ENCODE peak calls at places on chromosome 1, in seven cellular contexts. One of them, this sample, is unnamed.
A peak's percentile ranks its signal among the peaks of the same experiment; 100 is the strongest.

GRCh38 chr1:18890704-18891103 is 11.7 kb downstream of the ALDH4A1 start:
- DNase-seq in aorta: peak; percentile 76
- DNase-seq in kidney epithelial cell: no peak
- DNase-seq in dorsolateral prefrontal cortex: no peak
- DNase-seq in heart right ventricle: no peak
- DNase-seq in transverse colon: no peak
- DNase-seq in tibial artery: peak; percentile 45
- DNase-seq in this sample: no peak

GRCh38 chr1:53431725-53432306 is 27.4 kb upstream of the DMRTB1 start:
- DNase-seq in aorta: no peak
- DNase-seq in kidney epithelial cell: no peak
- DNase-seq in dorsolateral prefrontal cortex: no peak
- DNase-seq in heart right ventricle: no peak
- DNase-seq in transverse colon: no peak
- DNase-seq in tibial artery: no peak
- DNase-seq in this sample: no peak

GRCh38 chr1:54014009-54014629 is 3.9 kb downstream of the LDLRAD1 start:
- DNase-seq in aorta: no peak
- DNase-seq in kidney epithelial cell: no peak
- DNase-seq in dorsolateral prefrontal cortex: no peak
- DNase-seq in heart right ventricle: no peak
- DNase-seq in transverse colon: no peak
- DNase-seq in tibial artery: no peak
- DNase-seq in this sample: no peak

GRCh38 chr1:231499148-231499763 is 29.2 kb upstream of the TSNAX start:
- DNase-seq in aorta: no peak
- DNase-seq in kidney epithelial cell: no peak
- DNase-seq in dorsolateral prefrontal cortex: no peak
- DNase-seq in heart right ventricle: no peak
- DNase-seq in transverse colon: no peak
- DNase-seq in tibial artery: no peak
- DNase-seq in this sample: no peak

GRCh38 chr1:228872080-228872479 is 136.8 kb downstream of the RHOU start:
- DNase-seq in aorta: no peak
- DNase-seq in kidney epithelial cell: no peak
- DNase-seq in dorsolateral prefrontal cortex: no peak
- DNase-seq in heart right ventricle: no peak
- DNase-seq in transverse colon: no peak
- DNase-seq in tibial artery: no peak
- DNase-seq in this sample: peak; percentile 4

GRCh38 chr1:200888349-200888838 is 6.3 kb upstream of the INAVA start:
- DNase-seq in aorta: peak; percentile 47
- DNase-seq in kidney epithelial cell: no peak
- DNase-seq in dorsolateral prefrontal cortex: no peak
- DNase-seq in heart right ventricle: no peak
- DNase-seq in transverse colon: peak; percentile 69
- DNase-seq in tibial artery: no peak
- DNase-seq in this sample: no peak

GRCh38 chr1:198253668-198254067 is 96.9 kb downstream of the NEK7 start:
- DNase-seq in aorta: peak; percentile 35
- DNase-seq in kidney epithelial cell: no peak
- DNase-seq in dorsolateral prefrontal cortex: no peak
- DNase-seq in heart right ventricle: no peak
- DNase-seq in transverse colon: no peak
- DNase-seq in tibial artery: no peak
- DNase-seq in this sample: no peak

GRCh38 chr1:107299521-107299920 is 158.7 kb downstream of the NTNG1 start:
- DNase-seq in aorta: no peak
- DNase-seq in kidney epithelial cell: no peak
- DNase-seq in dorsolateral prefrontal cortex: no peak
- DNase-seq in heart right ventricle: no peak
- DNase-seq in transverse colon: no peak
- DNase-seq in tibial artery: no peak
- DNase-seq in this sample: no peak

GRCh38 chr1:230308039-230308438 is 118.1 kb downstream of the PGBD5 start:
- DNase-seq in aorta: peak; percentile 73
- DNase-seq in kidney epithelial cell: peak; percentile 87
- DNase-seq in dorsolateral prefrontal cortex: no peak
- DNase-seq in heart right ventricle: peak; percentile 74
- DNase-seq in transverse colon: peak; percentile 90
- DNase-seq in tibial artery: peak; percentile 35
- DNase-seq in this sample: peak; percentile 89

GRCh38 chr1:44707112-44707881 is 23.7 kb downstream of the RNU5D-1 start:
- DNase-seq in aorta: no peak
- DNase-seq in kidney epithelial cell: peak; percentile 92
- DNase-seq in dorsolateral prefrontal cortex: no peak
- DNase-seq in heart right ventricle: no peak
- DNase-seq in transverse colon: no peak
- DNase-seq in tibial artery: no peak
- DNase-seq in this sample: no peak

GRCh38 chr1:61079898-61080336 is 2.4 kb upstream of the NFIA start:
- DNase-seq in aorta: peak; percentile 84
- DNase-seq in kidney epithelial cell: no peak
- DNase-seq in dorsolateral prefrontal cortex: peak; percentile 80
- DNase-seq in heart right ventricle: peak; percentile 82
- DNase-seq in transverse colon: peak; percentile 82
- DNase-seq in tibial artery: peak; percentile 90
- DNase-seq in this sample: peak; percentile 83

DNA sequence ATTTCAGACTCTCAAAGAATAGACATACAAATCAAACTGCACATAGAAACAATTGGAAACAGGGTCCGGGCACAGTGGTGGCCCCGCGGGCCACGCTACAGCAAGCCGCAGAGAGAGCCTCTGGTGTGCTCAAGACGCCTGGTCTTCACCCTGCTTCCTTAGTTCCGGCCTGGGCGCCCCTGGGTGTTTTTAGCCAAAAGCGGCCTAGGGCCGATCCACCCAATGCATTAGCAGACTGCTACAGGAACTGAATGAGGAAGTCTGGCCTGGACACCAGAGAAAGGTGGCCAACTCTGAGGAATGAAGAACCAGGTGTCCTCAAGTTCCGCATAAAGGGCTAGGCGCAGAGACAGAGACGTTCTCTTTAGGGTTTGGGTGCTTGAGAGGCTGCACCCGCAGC is 1.7 kb downstream of the PRRX1 start:
- DNase-seq in aorta: no peak
- DNase-seq in kidney epithelial cell: no peak
- DNase-seq in dorsolateral prefrontal cortex: no peak
- DNase-seq in heart right ventricle: peak; percentile 29
- DNase-seq in transverse colon: no peak
- DNase-seq in tibial artery: no peak
- DNase-seq in this sample: no peak
- H3K27me3 ChIP-seq in aorta: no peaks in the 10 kb centered on the region
- H3K27me3 ChIP-seq in kidney epithelial cell: peaks cover 98% of the 10 kb centered on the region
- H3K27me3 ChIP-seq in dorsolateral prefrontal cortex: peaks cover 6% of the 10 kb centered on the region
- H3K27me3 ChIP-seq in heart right ventricle: no peaks in the 10 kb centered on the region
- H3K27me3 ChIP-seq in transverse colon: peaks cover 100% of the 10 kb centered on the region
- H3K27me3 ChIP-seq in tibial artery: no peaks in the 10 kb centered on the region
- H3K27me3 ChIP-seq in this sample: peaks cover 88% of the 10 kb centered on the region

GRCh38 chr1:162564762-162565218 is 3.3 kb downstream of the UAP1 start:
- DNase-seq in aorta: no peak
- DNase-seq in kidney epithelial cell: no peak
- DNase-seq in dorsolateral prefrontal cortex: no peak
- DNase-seq in heart right ventricle: no peak
- DNase-seq in transverse colon: no peak
- DNase-seq in tibial artery: no peak
- DNase-seq in this sample: no peak
- H3K4me3 ChIP-seq in aorta: no peak overlapping the region
- H3K4me3 ChIP-seq in kidney epithelial cell: no peak overlapping the region
- H3K4me3 ChIP-seq in dorsolateral prefrontal cortex: no peak overlapping the region
- H3K4me3 ChIP-seq in heart right ventricle: no peak overlapping the region
- H3K4me3 ChIP-seq in transverse colon: no peak overlapping the region
- H3K4me3 ChIP-seq in tibial artery: no peak overlapping the region
- H3K4me3 ChIP-seq in this sample: no peak overlapping the region

GRCh38 chr1:11649237-11649623 is 5.0 kb downstream of the FBXO2 start:
- DNase-seq in aorta: no peak
- DNase-seq in kidney epithelial cell: no peak
- DNase-seq in dorsolateral prefrontal cortex: no peak
- DNase-seq in heart right ventricle: no peak
- DNase-seq in transverse colon: no peak
- DNase-seq in tibial artery: no peak
- DNase-seq in this sample: no peak

GRCh38 chr1:11651017-11651416 is 3.2 kb downstream of the FBXO2 start:
- DNase-seq in aorta: no peak
- DNase-seq in kidney epithelial cell: no peak
- DNase-seq in dorsolateral prefrontal cortex: no peak
- DNase-seq in heart right ventricle: no peak
- DNase-seq in transverse colon: no peak
- DNase-seq in tibial artery: no peak
- DNase-seq in this sample: no peak

GRCh38 chr1:11650331-11650991 is 3.8 kb downstream of the FBXO2 start:
- DNase-seq in aorta: peak; percentile 88
- DNase-seq in kidney epithelial cell: no peak
- DNase-seq in dorsolateral prefrontal cortex: peak; percentile 86
- DNase-seq in heart right ventricle: peak; percentile 84
- DNase-seq in transverse colon: peak; percentile 84
- DNase-seq in tibial artery: peak; percentile 68
- DNase-seq in this sample: peak; percentile 72

GRCh38 chr1:11648732-11649158 is 5.5 kb downstream of the FBXO2 start:
- DNase-seq in aorta: no peak
- DNase-seq in kidney epithelial cell: no peak
- DNase-seq in dorsolateral prefrontal cortex: no peak
- DNase-seq in heart right ventricle: no peak
- DNase-seq in transverse colon: peak; percentile 51
- DNase-seq in tibial artery: no peak
- DNase-seq in this sample: peak; percentile 54

DNA sequence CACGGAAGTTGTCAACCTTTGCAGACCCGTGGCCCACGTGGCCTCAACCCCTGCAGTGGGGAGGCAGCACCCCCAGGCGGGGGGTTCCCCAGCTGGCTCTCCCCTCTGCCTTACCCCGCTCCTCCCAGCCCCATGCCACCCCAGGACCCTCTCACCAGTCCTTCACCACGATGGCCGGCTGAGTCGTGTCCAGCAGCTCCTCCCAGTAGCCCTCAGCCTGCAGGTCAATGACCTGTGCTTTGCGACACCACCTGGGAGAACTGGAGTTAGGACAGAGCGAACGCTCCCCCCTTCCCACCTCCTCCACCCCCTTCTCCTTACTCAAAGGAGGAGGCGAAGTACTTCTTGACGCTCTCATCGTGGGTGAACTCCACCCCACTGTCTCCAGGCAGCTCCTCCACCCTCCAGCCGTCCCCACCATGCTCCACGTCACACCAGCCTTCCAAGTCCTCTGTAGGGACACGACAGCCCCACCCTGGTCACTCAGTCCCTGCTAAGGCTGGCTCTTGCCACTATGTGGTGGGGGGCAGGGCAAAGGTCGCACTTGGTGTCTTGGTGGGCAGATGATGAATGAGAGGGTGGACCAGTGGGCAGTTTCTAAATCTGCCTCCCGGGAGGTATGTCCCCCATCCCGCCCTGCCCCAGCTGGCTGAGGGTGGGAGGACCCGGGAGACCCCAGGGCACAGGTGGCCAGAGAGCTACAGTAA is 4.5 kb downstream of the FBXO2 start:
- DNase-seq in aorta: no peak
- DNase-seq in kidney epithelial cell: no peak
- DNase-seq in dorsolateral prefrontal cortex: no peak
- DNase-seq in heart right ventricle: no peak
- DNase-seq in transverse colon: no peak
- DNase-seq in tibial artery: no peak
- DNase-seq in this sample: no peak
- H3K27me3 ChIP-seq in aorta: no peaks in the 10 kb centered on the region
- H3K27me3 ChIP-seq in kidney epithelial cell: peaks cover 17% of the 10 kb centered on the region
- H3K27me3 ChIP-seq in dorsolateral prefrontal cortex: no peaks in the 10 kb centered on the region
- H3K27me3 ChIP-seq in heart right ventricle: peaks cover 3% of the 10 kb centered on the region
- H3K27me3 ChIP-seq in transverse colon: peaks cover 52% of the 10 kb centered on the region
- H3K27me3 ChIP-seq in tibial artery: peaks cover 48% of the 10 kb centered on the region
- H3K27me3 ChIP-seq in this sample: no peaks in the 10 kb centered on the region

GRCh38 chr1:215083408-215083961 is 948 bp downstream of the KCNK2 start:
- DNase-seq in aorta: no peak
- DNase-seq in kidney epithelial cell: no peak
- DNase-seq in dorsolateral prefrontal cortex: peak; percentile 41
- DNase-seq in heart right ventricle: no peak
- DNase-seq in transverse colon: no peak
- DNase-seq in tibial artery: no peak
- DNase-seq in this sample: no peak
- H3K4me3 ChIP-seq in aorta: peak overlapping the region; percentile 28
- H3K4me3 ChIP-seq in kidney epithelial cell: peak overlapping the region; percentile 37
- H3K4me3 ChIP-seq in dorsolateral prefrontal cortex: peak overlapping the region; percentile 44
- H3K4me3 ChIP-seq in heart right ventricle: peak overlapping the region; percentile 14
- H3K4me3 ChIP-seq in transverse colon: no peak overlapping the region
- H3K4me3 ChIP-seq in tibial artery: peak overlapping the region; percentile 33
- H3K4me3 ChIP-seq in this sample: no peak overlapping the region

This sample was measured in colonic mucosa.